ENCODE peak calls at places on chromosomes 3 and 15, in six cellular contexts. X is AML-193; H is NCI-H2171; J is kidney tubule cell; C is activated CD4-positive, alpha-beta T cell treated with anti-CD3 and anti-CD28 coated beads for 1 hour; Y is effector memory CD8-positive, alpha-beta T cell. B is an unnamed sample.

GRCh38 chr3:30518201-30518864 is 88.1 kb upstream of the TGFBR2 start:
- DNase-seq in X (peak), H (no peak), J (no peak), C (no peak), Y (no peak), B (no peak)

GRCh38 chr3:194328080-194328571 is 23.0 kb downstream of the CPN2 start:
- DNase-seq in X (no peak), H (no peak), J (peak), C (no peak), Y (no peak), B (no peak)

GRCh38 chr15:68983821-68984517 is 30.5 kb upstream of the NOX5 start:
- DNase-seq in X (no peak), H (no peak), J (peak), C (no peak), Y (no peak), B (no peak)

GRCh38 chr3:184417619-184418327 is 37.9 kb downstream of the CHRD start:
- DNase-seq in X (peak), H (peak), J (peak), C (peak), Y (peak), B (peak)

GRCh38 chr15:62253294-62253693 is 88.2 kb upstream of the C2CD4B start:
- DNase-seq in X (no peak), H (no peak), J (peak), C (no peak), Y (no peak), B (no peak)

GRCh38 chr3:138259126-138259525 is 70.5 kb downstream of the NME9 start:
- DNase-seq in X (no peak), H (no peak), J (no peak), C (no peak), Y (no peak), B (no peak)

GRCh38 chr3:1207904-1208303 is 115.1 kb downstream of the CNTN6 start:
- DNase-seq in X (no peak), H (no peak), J (peak), C (no peak), Y (no peak), B (no peak)

GRCh38 chr3:32414527-32415202 is 23.0 kb downstream of the CMTM7 start:
- DNase-seq in X (no peak), H (no peak), J (peak), C (no peak), Y (no peak), B (peak)

GRCh38 chr15:24945711-24946110 is 9.1 kb upstream of the SNRPN start:
- DNase-seq in X (no peak), H (no peak), J (no peak), C (no peak), Y (no peak), B (no peak)

GRCh38 chr3:47324278-47324865 is 41.6 kb downstream of the KLHL18 start:
- DNase-seq in X (peak), H (peak), J (peak), C (peak), Y (peak), B (peak)

GRCh38 chr15:66707310-66708160 is 5.5 kb downstream of the SMAD6 start:
- DNase-seq in X (no peak), H (peak), J (peak), C (no peak), Y (no peak), B (no peak)

GRCh38 chr3:54426431-54426830 is 304.1 kb downstream of the CACNA2D3 start:
- DNase-seq in X (no peak), H (no peak), J (no peak), C (no peak), Y (no peak), B (no peak)

GRCh38 chr3:192408007-192408655 is 319.2 kb downstream of the FGF12 start:
- DNase-seq in X (no peak), H (no peak), J (peak), C (no peak), Y (no peak), B (no peak)

GRCh38 chr15:39781967-39782292 is 711 bp downstream of the FSIP1 start:
- DNase-seq in X (peak), H (no peak), J (no peak), C (no peak), Y (no peak), B (no peak)

GRCh38 chr3:128112406-128112968 is 11.1 kb downstream of the RUVBL1 start:
- DNase-seq in X (no peak), H (no peak), J (peak), C (no peak), Y (peak), B (peak)

GRCh38 chr3:33096103-33096868 is 660 bp downstream of the GLB1 start:
- DNase-seq in X (peak), H (no peak), J (peak), C (peak), Y (no peak), B (peak)

GRCh38 chr3:188284455-188285212 is 130.7 kb downstream of the LPP start:
- DNase-seq in X (no peak), H (no peak), J (peak), C (no peak), Y (no peak), B (no peak)

GRCh38 chr15:72826611-72827010 is 43.1 kb upstream of the ADPGK start:
- DNase-seq in X (no peak), H (no peak), J (no peak), C (no peak), Y (no peak), B (no peak)

GRCh38 chr15:82553846-82554245 is 13.6 kb upstream of the RPS17 start:
- DNase-seq in X (no peak), H (no peak), J (no peak), C (no peak), Y (no peak), B (no peak)

GRCh38 chr3:179973931-179974361 is 62.8 kb downstream of the PEX5L start:
- DNase-seq in X (no peak), H (no peak), J (peak), C (no peak), Y (no peak), B (peak)

GRCh38 chr15:29651476-29652072 is 170.7 kb downstream of the TJP1 start:
- DNase-seq in X (no peak), H (no peak), J (no peak), C (no peak), Y (no peak), B (no peak)